ENCODE peak calls at places on chromosomes 4 and X, in seven cellular contexts. L is prostate gland, G is ovary, B is A549, X is spleen, Z is endothelial cell of umbilical vein, F is IMR-90. A is an unnamed sample.

GRCh38 chr4:27763830-27764525 is 903.3 kb downstream of the STIM2 start:
- DNase-seq in L (no peak), G (no peak), B (no peak), X (no peak), Z (no peak), F (no peak), A (no peak)

GRCh38 chrX:110914281-110914680 is 118.7 kb upstream of the CHRDL1 start:
- DNase-seq in L (peak; percentile 3), G (no peak), B (no peak), X (no peak), Z (no peak), F (no peak), A (no peak)

GRCh38 chr4:124415206-124415605 is 297.3 kb downstream of the ANKRD50 start:
- DNase-seq in L (no peak), G (no peak), B (no peak), X (no peak), Z (no peak), F (peak; percentile 66), A (no peak)

GRCh38 chr4:83217721-83218522 is 66.7 kb downstream of the COQ2 start:
- DNase-seq in L (no peak), G (no peak), B (no peak), X (no peak), Z (no peak), F (no peak), A (no peak)

GRCh38 chr4:43471950-43472349 is 579.4 kb downstream of the GRXCR1 start:
- DNase-seq in L (no peak), G (no peak), B (no peak), X (no peak), Z (no peak), F (no peak), A (no peak)

GRCh38 chr4:159010563-159011260 is 92.2 kb upstream of the RAPGEF2 start:
- DNase-seq in L (peak; percentile 85), G (peak; percentile 74), B (no peak), X (no peak), Z (no peak), F (peak; percentile 67), A (no peak)

GRCh38 chr4:67436742-67437141 is 108.6 kb downstream of the CENPC start:
- DNase-seq in L (no peak), G (no peak), B (no peak), X (no peak), Z (no peak), F (peak; percentile 27), A (no peak)

GRCh38 chr4:173167793-173168395 is 717 bp upstream of the GALNT7 start:
- DNase-seq in L (peak; percentile 26), G (no peak), B (peak; percentile 47), X (peak; percentile 86), Z (peak; percentile 54), F (peak; percentile 30), A (peak; percentile 43)

GRCh38 chrX:19373034-19373891 is 29.5 kb downstream of the PDHA1 start:
- DNase-seq in L (no peak), G (no peak), B (no peak), X (peak; percentile 77), Z (no peak), F (no peak), A (no peak)

GRCh38 chrX:119505945-119506344 is 37.7 kb downstream of the SLC25A5 start:
- DNase-seq in L (no peak), G (no peak), B (no peak), X (no peak), Z (no peak), F (no peak), A (no peak)

GRCh38 chr4:23036503-23036902 is 343.8 kb downstream of the GBA3 start:
- DNase-seq in L (no peak), G (no peak), B (no peak), X (no peak), Z (no peak), F (no peak), A (no peak)

GRCh38 chr4:155889946-155890345 is 13.6 kb upstream of the TDO2 start:
- DNase-seq in L (no peak), G (no peak), B (no peak), X (no peak), Z (no peak), F (no peak), A (no peak)

GRCh38 chr4:38856524-38857337 is at the start of gene TLR6:
- DNase-seq in L (peak; percentile 63), G (no peak), B (no peak), X (no peak), Z (peak; percentile 73), F (peak; percentile 68), A (peak; percentile 87)

GRCh38 chrX:26146024-26146423 is 7.9 kb downstream of the MAGEB18 start:
- DNase-seq in L (no peak), G (no peak), B (no peak), X (no peak), Z (peak; percentile 41), F (no peak), A (no peak)
- TF ChIP-seq POLR2A in L (no peak), G (no peak), B (no peak), X (no peak), Z (no peak), F (no peak), A (no peak)

GRCh38 chr4:76120199-76120598 is 28.0 kb downstream of the NUP54 start:
- DNase-seq in L (no peak), G (no peak), B (no peak), X (no peak), Z (no peak), F (no peak), A (no peak)

GRCh38 chr4:76127754-76128153 is 20.4 kb downstream of the NUP54 start:
- DNase-seq in L (peak; percentile 53), G (no peak), B (no peak), X (no peak), Z (no peak), F (no peak), A (no peak)

DNA sequence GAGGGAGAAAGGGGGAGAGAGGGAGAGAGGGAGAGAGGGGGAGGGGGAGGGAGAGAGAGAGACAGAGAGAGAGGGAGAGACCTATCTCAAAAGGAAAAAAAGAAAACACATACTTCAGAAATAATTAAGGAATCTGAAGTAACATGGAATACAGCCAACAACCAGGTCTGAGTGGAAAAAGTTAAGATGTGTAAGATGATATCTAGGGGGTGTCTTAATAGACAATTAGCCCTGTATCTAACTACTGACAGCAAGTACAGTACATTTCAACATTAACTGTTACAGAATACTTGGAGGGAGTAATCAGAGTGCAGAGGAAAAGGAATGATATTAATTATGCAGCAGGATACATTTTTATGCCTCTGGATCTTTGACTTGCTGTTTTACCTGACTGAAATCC is 22.4 kb downstream of the NUP54 start:
- DNase-seq in L (no peak), G (no peak), B (no peak), X (no peak), Z (no peak), F (no peak), A (peak; percentile 4)
- TF ChIP-seq POLR2A in L (no peak), G (no peak), B (no peak), X (no peak), Z (no peak), F (no peak), A (no peak)

DNA sequence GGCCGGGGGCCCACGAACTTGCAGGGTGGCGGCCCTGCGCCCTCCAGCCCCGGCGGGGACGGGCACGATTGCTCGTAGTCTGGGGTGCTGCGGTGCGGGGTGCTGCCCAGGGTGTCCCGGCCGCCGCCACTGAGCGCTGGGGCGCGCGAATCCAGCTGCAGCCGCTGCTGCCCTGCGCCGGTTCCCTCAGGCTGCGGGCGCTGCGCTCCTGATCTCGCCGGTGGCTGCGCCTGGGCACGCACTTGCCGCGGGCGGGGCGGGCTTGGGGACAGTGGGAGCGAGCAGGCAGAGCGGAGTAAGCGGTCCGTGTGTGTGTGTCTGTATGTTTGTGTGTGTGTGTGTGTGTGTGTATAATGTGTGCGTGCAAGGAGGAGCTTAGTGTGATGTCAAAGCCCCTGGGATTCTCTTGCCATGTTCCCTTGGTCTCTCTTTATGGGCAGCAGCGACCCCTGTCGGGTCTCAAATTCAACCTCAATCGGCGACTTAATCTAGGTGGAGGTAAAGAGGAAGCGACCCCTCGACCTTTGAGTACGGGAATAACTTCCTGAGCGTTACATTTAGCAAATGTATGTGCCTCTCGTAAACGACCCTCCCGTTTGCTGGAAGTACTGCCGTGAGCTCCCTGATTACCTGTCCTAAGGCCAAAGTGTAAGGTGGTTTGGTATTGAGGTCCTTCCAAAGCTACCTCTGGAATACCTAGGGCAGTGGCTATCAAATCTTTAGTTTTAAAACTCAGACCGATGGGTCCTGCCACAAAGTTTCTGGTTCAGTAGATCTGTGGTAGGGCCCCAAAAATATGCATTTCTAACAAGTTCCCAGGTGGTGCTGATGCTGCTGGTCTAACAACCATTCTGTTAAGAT is at the start of gene RNF150:
- DNase-seq in L (peak; percentile 79), G (peak; percentile 83), B (peak; percentile 74), X (peak; percentile 88), Z (peak; percentile 79), F (peak; percentile 92), A (peak; percentile 55)
- TF ChIP-seq POLR2A in L (no peak), G (peak; percentile 28), B (no peak), X (no peak), Z (no peak), F (no peak), A (no peak)

GRCh38 chr4:109303141-109303499 is 662 bp upstream of the COL25A1 start:
- DNase-seq in L (no peak), G (no peak), B (no peak), X (no peak), Z (peak; percentile 42), F (no peak), A (no peak)

GRCh38 chr4:109301691-109302365 is 630 bp downstream of the COL25A1 start:
- DNase-seq in L (no peak), G (peak; percentile 12), B (no peak), X (no peak), Z (no peak), F (no peak), A (no peak)

GRCh38 chr4:109298279-109299010 is 4.0 kb downstream of the COL25A1 start:
- DNase-seq in L (no peak), G (no peak), B (no peak), X (no peak), Z (peak; percentile 25), F (no peak), A (no peak)

GRCh38 chr4:109302366-109303140 is at the start of gene COL25A1:
- DNase-seq in L (peak; percentile 53), G (peak; percentile 67), B (no peak), X (peak; percentile 71), Z (peak; percentile 60), F (peak; percentile 16), A (peak; percentile 21)
- TF ChIP-seq POLR2A in L (no peak), G (no peak), B (no peak), X (no peak), Z (no peak), F (no peak), A (no peak)

GRCh38 chr4:113145147-113145518 is 95.7 kb downstream of the ANK2 start:
- DNase-seq in L (no peak), G (no peak), B (no peak), X (no peak), Z (no peak), F (no peak), A (no peak)

GRCh38 chr4:113147498-113148231 is 98.2 kb downstream of the ANK2 start:
- DNase-seq in L (no peak), G (no peak), B (no peak), X (no peak), Z (no peak), F (no peak), A (no peak)

GRCh38 chr4:113146876-113147358 is 97.5 kb downstream of the ANK2 start:
- DNase-seq in L (no peak), G (peak; percentile 29), B (no peak), X (no peak), Z (peak; percentile 5), F (no peak), A (no peak)

GRCh38 chr4:113148925-113149324 is 99.5 kb downstream of the ANK2 start:
- DNase-seq in L (no peak), G (no peak), B (no peak), X (no peak), Z (no peak), F (no peak), A (no peak)

GRCh38 chr4:113145519-113146291 is 96.3 kb downstream of the ANK2 start:
- DNase-seq in L (no peak), G (peak; percentile 39), B (no peak), X (no peak), Z (no peak), F (no peak), A (no peak)
- TF ChIP-seq POLR2A in L (no peak), G (no peak), B (no peak), X (no peak), Z (no peak), F (no peak), A (no peak)